ENCODE peak calls at places on chromosomes 5 and 9, in seven cellular contexts. L is activated gamma-delta T cell treated with Interleukin-2 at 50 U/mL for 16 hours, P is 8988T, Z is colonic mucosa, S is GM23248, U is AG20443, X is LoVo. B is an unnamed sample.

GRCh38 chr5:141040093-141040762 is 10.9 kb upstream of the PCDHB1 start:
- DNase-seq in S (peak), Z (no peak), X (peak), P (peak), U (peak), L (no peak), B (peak)

GRCh38 chr9:16206560-16206959 is 653.7 kb downstream of the CCDC171 start:
- DNase-seq in S (no peak), U (no peak), Z (no peak), L (no peak), X (no peak), P (no peak), B (no peak)

GRCh38 chr5:36079200-36079761 is 12.6 kb upstream of the UGT3A2 start:
- DNase-seq in U (peak), Z (peak), L (no peak), X (peak), S (peak), P (peak), B (peak)

GRCh38 chr5:113330533-113331200 is 104.1 kb downstream of the TSSK1B start:
- DNase-seq in P (peak), Z (no peak), S (peak), U (peak), L (no peak), X (peak), B (peak)

GRCh38 chr9:86202338-86202882 is 57.0 kb downstream of the C9orf153 start:
- DNase-seq in X (peak), P (peak), U (peak), Z (no peak), L (peak), S (peak), B (peak)

GRCh38 chr5:38330207-38330606 is 71.8 kb downstream of the EGFLAM start:
- DNase-seq in U (peak), L (no peak), X (no peak), Z (no peak), S (peak), P (no peak), B (no peak)

GRCh38 chr5:176784218-176785165 is 25.9 kb upstream of the UNC5A start:
- DNase-seq in X (peak), L (no peak), P (peak), U (peak), S (peak), Z (no peak), B (peak)

GRCh38 chr9:135061441-135061840 is 26.0 kb upstream of the OLFM1 start:
- DNase-seq in U (no peak), P (no peak), Z (no peak), L (no peak), S (no peak), X (no peak), B (no peak)

GRCh38 chr9:77588319-77588937 is 59.7 kb downstream of the GNA14 start:
- DNase-seq in X (peak), U (peak), Z (no peak), S (peak), L (no peak), P (peak), B (peak)

GRCh38 chr5:127648997-127649550 is at the start of gene CTXN3:
- DNase-seq in L (no peak), X (no peak), Z (no peak), S (no peak), U (no peak), P (no peak), B (no peak)

GRCh38 chr5:153445875-153446567 is 44.4 kb upstream of the GRIA1 start:
- DNase-seq in L (no peak), X (peak), S (peak), Z (no peak), P (no peak), U (no peak), B (peak)

GRCh38 chr9:33881635-33882034 is 64.7 kb downstream of the UBE2R2 start:
- DNase-seq in Z (no peak), U (no peak), S (peak), P (no peak), L (no peak), X (no peak), B (no peak)

GRCh38 chr5:173645437-173645807 is 29.0 kb upstream of the BOD1 start:
- DNase-seq in P (no peak), S (peak), X (no peak), Z (no peak), U (peak), L (no peak), B (no peak)

GRCh38 chr5:113608113-113608551 is 94.6 kb downstream of the YTHDC2 start:
- DNase-seq in Z (no peak), S (peak), L (no peak), P (no peak), U (peak), X (no peak), B (no peak)

GRCh38 chr9:126297656-126298318 is 28.8 kb upstream of the MVB12B start:
- DNase-seq in L (no peak), X (no peak), Z (peak), U (no peak), P (no peak), S (no peak), B (no peak)

GRCh38 chr5:160262151-160262550 is 32.8 kb downstream of the FABP6 start:
- DNase-seq in P (no peak), Z (no peak), X (no peak), L (no peak), U (no peak), S (no peak), B (no peak)

GRCh38 chr9:78707481-78707977 is 410.6 kb downstream of the PSAT1 start:
- DNase-seq in P (no peak), Z (no peak), S (peak), X (peak), U (peak), L (no peak), B (no peak)

GRCh38 chr9:126735482-126735881 is 69.4 kb upstream of the ZBTB43 start:
- DNase-seq in U (no peak), S (no peak), L (no peak), Z (no peak), P (no peak), X (no peak), B (no peak)

GRCh38 chr5:4880304-4880741 is 259.8 kb upstream of the ADAMTS16 start:
- DNase-seq in U (no peak), Z (no peak), X (no peak), L (no peak), P (no peak), S (no peak), B (no peak)

GRCh38 chr5:14706615-14707021 is 42.1 kb downstream of the OTULIN start:
- DNase-seq in L (peak), X (no peak), Z (no peak), S (peak), U (peak), P (no peak), B (no peak)

GRCh38 chr5:43192558-43193170 is 639 bp downstream of the NIM1K start:
- DNase-seq in S (peak), U (peak), X (no peak), Z (no peak), L (peak), P (no peak), B (no peak)

GRCh38 chr9:37960631-37961030 is 56.7 kb upstream of the SLC25A51 start:
- DNase-seq in S (no peak), Z (no peak), L (no peak), U (no peak), P (no peak), X (no peak), B (no peak)

GRCh38 chr9:133949486-133950061 is 42.5 kb downstream of the VAV2 start:
- DNase-seq in S (no peak), Z (no peak), L (no peak), U (no peak), P (no peak), X (no peak), B (no peak)

GRCh38 chr9:136372561-136373299 is 739 bp downstream of the CARD9 start:
- DNase-seq in S (peak), X (peak), U (peak), P (no peak), L (no peak), Z (peak), B (peak)

GRCh38 chr5:41794478-41794877 is 75.7 kb downstream of the OXCT1 start:
- DNase-seq in U (peak), L (no peak), X (no peak), S (peak), P (no peak), Z (no peak), B (peak)

GRCh38 chr5:170585278-170585677 is 81.5 kb downstream of the KCNIP1 start:
- DNase-seq in U (no peak), Z (no peak), P (no peak), X (no peak), L (no peak), S (no peak), B (peak)

GRCh38 chr5:75331095-75332090 is 5.6 kb upstream of the HMGCR start:
- DNase-seq in P (no peak), L (no peak), S (no peak), Z (no peak), X (no peak), U (no peak), B (no peak)

GRCh38 chr5:153896117-153896516 is 142.6 kb downstream of the FAM114A2 start:
- DNase-seq in S (peak), U (peak), X (no peak), P (no peak), Z (no peak), L (no peak), B (no peak)

GRCh38 chr9:116233160-116233530 is 79.6 kb downstream of the PAPPA start:
- DNase-seq in S (peak), P (no peak), L (no peak), U (no peak), Z (no peak), X (no peak), B (no peak)

GRCh38 chr9:129245276-129245675 is 67.2 kb upstream of the IER5L start:
- DNase-seq in S (peak), U (no peak), L (no peak), Z (no peak), X (no peak), P (no peak), B (no peak)

GRCh38 chr5:175657593-175658271 is at the start of gene HRH2:
- DNase-seq in S (no peak), Z (no peak), P (no peak), X (no peak), L (no peak), U (no peak), B (no peak)

GRCh38 chr5:133041910-133042309 is 9.9 kb upstream of the HSPA4 start:
- DNase-seq in L (no peak), P (no peak), X (no peak), U (no peak), S (peak), Z (no peak), B (no peak)

GRCh38 chr5:141747152-141747640 is 65.2 kb upstream of the ARAP3 start:
- DNase-seq in U (peak), X (no peak), Z (peak), S (peak), P (peak), L (no peak), B (peak)

GRCh38 chr5:127957183-127957582 is 126.4 kb upstream of the SLC12A2 start:
- DNase-seq in P (no peak), X (peak), L (no peak), S (peak), U (peak), Z (peak), B (peak)

GRCh38 chr5:153863941-153864340 is 174.8 kb downstream of the FAM114A2 start:
- DNase-seq in Z (no peak), X (no peak), U (no peak), P (no peak), L (no peak), S (no peak), B (no peak)